ENCODE peak calls at places on chromosomes 7 and 10, in eight cellular contexts. O, Z, P, F, L, Y, G and B are unnamed samples.

GRCh38 chr10:103765981-103766380 is 89.4 kb downstream of the SH3PXD2A start:
- DNase-seq in G (no peak), Z (peak), F (no peak), Y (peak), L (peak), P (peak), O (peak), B (no peak)

GRCh38 chr7:41046221-41046761 is 656.6 kb downstream of the INHBA start:
- DNase-seq in Z (no peak), G (no peak), L (no peak), F (no peak), O (no peak), P (no peak), Y (no peak), B (peak)

GRCh38 chr10:46305986-46306385 is 19.2 kb downstream of the ANTXRL start:
- DNase-seq in G (no peak), Y (no peak), L (no peak), Z (no peak), O (peak), F (no peak), P (no peak), B (no peak)

GRCh38 chr7:135650831-135651573 is 11.3 kb upstream of the STMP1 start:
- DNase-seq in Y (no peak), Z (no peak), L (no peak), G (no peak), F (peak), O (no peak), P (no peak), B (peak)

GRCh38 chr10:14749051-14749809 is 25.5 kb downstream of the FAM107B start:
- DNase-seq in L (peak), Y (peak), G (peak), P (peak), F (peak), O (no peak), Z (peak), B (no peak)

GRCh38 chr7:70573202-70573810 is 558.6 kb upstream of the GALNT17 start:
- DNase-seq in G (no peak), Z (no peak), Y (no peak), L (no peak), O (no peak), P (no peak), F (no peak), B (no peak)

GRCh38 chr10:45383682-45384320 is 9.8 kb downstream of the ALOX5 start:
- DNase-seq in Z (no peak), P (no peak), F (no peak), O (no peak), Y (no peak), L (no peak), G (no peak), B (no peak)

GRCh38 chr10:35574924-35575352 is 30.2 kb upstream of the GJD4 start:
- DNase-seq in Y (no peak), L (no peak), Z (no peak), O (no peak), G (no peak), F (no peak), P (no peak), B (peak)

GRCh38 chr7:86733783-86734182 is 90.1 kb downstream of the GRM3 start:
- DNase-seq in O (no peak), G (peak), L (no peak), P (no peak), F (no peak), Y (peak), Z (no peak), B (no peak)

GRCh38 chr7:76262683-76263402 is 39.6 kb upstream of the HSPB1 start:
- DNase-seq in Y (peak), P (peak), G (peak), Z (peak), L (peak), F (peak), O (no peak), B (peak)

GRCh38 chr7:133650067-133650466 is 397.2 kb downstream of the EXOC4 start:
- DNase-seq in L (no peak), F (no peak), G (no peak), P (no peak), Y (no peak), O (no peak), Z (no peak), B (peak)

GRCh38 chr10:116080553-116080952 is 192.5 kb downstream of the GFRA1 start:
- DNase-seq in P (no peak), Y (no peak), Z (no peak), G (peak), O (no peak), L (no peak), F (no peak), B (peak)

GRCh38 chr10:74988055-74988773 is 123.2 kb upstream of the SAMD8 start:
- DNase-seq in O (no peak), P (no peak), Y (no peak), G (no peak), L (no peak), F (no peak), Z (no peak), B (peak)

GRCh38 chr7:87797798-87798403 is 78.3 kb downstream of the SLC25A40 start:
- DNase-seq in G (peak), F (peak), Y (peak), P (no peak), O (no peak), L (peak), Z (no peak), B (peak)

GRCh38 chr10:27619329-27619728 is 115.2 kb downstream of the RAB18 start:
- DNase-seq in Z (no peak), L (no peak), G (no peak), O (no peak), Y (no peak), P (no peak), F (no peak), B (no peak)

GRCh38 chr10:95447733-95448132 is 113.4 kb downstream of the SORBS1 start:
- DNase-seq in Y (no peak), G (no peak), Z (no peak), F (peak), L (no peak), P (no peak), O (no peak), B (peak)

GRCh38 chr7:134421998-134422397 is 36.9 kb downstream of the AKR1B1 start:
- DNase-seq in L (no peak), G (peak), F (no peak), P (no peak), Y (no peak), Z (no peak), O (no peak), B (no peak)

GRCh38 chr7:37690206-37690605 is 6.6 kb downstream of the GPR141 start:
- DNase-seq in L (no peak), F (no peak), Y (no peak), P (no peak), G (no peak), O (no peak), Z (no peak), B (no peak)

GRCh38 chr7:70595741-70596574 is 536.0 kb upstream of the GALNT17 start:
- DNase-seq in Y (no peak), G (no peak), Z (peak), F (peak), P (no peak), O (no peak), L (peak), B (no peak)

GRCh38 chr7:133434246-133434865 is 181.5 kb downstream of the EXOC4 start:
- DNase-seq in O (no peak), L (peak), F (peak), Z (no peak), P (no peak), G (peak), Y (peak), B (peak)

GRCh38 chr7:22255342-22255741 is 101.6 kb downstream of the RAPGEF5 start:
- DNase-seq in P (no peak), G (no peak), L (no peak), F (no peak), O (no peak), Y (no peak), Z (no peak), B (no peak)

GRCh38 chr7:81361769-81362168 is 408.1 kb downstream of the HGF start:
- DNase-seq in L (no peak), Y (no peak), Z (no peak), F (no peak), G (no peak), P (no peak), O (no peak), B (no peak)

GRCh38 chr10:59876695-59877094 is 29.7 kb downstream of the CCDC6 start:
- DNase-seq in F (no peak), L (no peak), O (no peak), G (no peak), P (no peak), Z (no peak), Y (no peak), B (peak)

GRCh38 chr10:128322950-128323349 is 196.7 kb upstream of the MKI67 start:
- DNase-seq in P (no peak), L (no peak), O (no peak), F (no peak), Z (no peak), G (no peak), Y (no peak), B (no peak)

DNA sequence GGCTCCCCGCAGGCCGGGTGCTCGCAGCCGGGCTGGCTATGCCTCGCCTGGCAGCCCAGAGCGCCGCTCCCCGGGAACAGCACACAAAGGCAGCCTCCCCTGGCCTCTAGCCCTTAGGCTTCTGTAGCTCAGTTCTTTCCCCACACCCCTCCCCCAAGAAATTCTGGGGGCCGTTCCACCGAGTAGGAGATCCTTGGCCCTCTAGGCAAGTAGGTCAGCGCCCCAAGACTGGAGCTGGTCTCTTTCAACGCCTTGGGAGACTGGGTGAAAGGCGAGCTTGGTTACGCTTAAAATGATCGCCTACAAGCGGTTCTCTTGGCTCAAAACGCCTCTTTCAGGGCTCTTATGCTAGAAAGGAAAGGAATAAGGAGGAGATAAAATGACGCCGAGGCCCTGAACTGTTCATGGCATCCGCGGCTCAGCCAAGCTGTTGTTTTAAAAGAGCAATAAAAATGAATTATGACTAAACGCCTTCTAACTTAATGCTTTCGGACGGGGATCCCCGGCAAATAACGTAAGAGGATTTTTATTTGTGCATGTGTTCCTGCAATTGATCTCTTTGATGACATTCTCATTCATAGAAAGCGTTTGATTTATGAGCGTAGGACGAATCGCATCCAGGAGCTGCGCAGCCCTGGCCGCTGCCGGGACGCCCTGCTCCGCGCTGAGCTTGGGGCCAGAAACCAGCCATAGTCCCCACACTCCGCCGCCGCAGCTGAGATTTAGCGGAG is 2.9 kb upstream of the HOXA1 start:
- DNase-seq in G (no peak), F (no peak), O (no peak), Z (peak), P (no peak), Y (no peak), L (no peak), B (no peak)
- H3K4me3 ChIP-seq in G (no peak), F (peak), O (peak), Z (peak), P (no peak), Y (no peak), L (no peak), B (peak)

GRCh38 chr10:93126484-93127052 is 52.9 kb downstream of the CYP26A1 start:
- DNase-seq in Z (no peak), P (no peak), Y (peak), F (no peak), G (peak), O (no peak), L (no peak), B (peak)
- TF ChIP-seq CTCF in Z (no peak), P (no peak), Y (peak), F (peak), G (peak), O (peak), L (peak), B (peak)

DNA sequence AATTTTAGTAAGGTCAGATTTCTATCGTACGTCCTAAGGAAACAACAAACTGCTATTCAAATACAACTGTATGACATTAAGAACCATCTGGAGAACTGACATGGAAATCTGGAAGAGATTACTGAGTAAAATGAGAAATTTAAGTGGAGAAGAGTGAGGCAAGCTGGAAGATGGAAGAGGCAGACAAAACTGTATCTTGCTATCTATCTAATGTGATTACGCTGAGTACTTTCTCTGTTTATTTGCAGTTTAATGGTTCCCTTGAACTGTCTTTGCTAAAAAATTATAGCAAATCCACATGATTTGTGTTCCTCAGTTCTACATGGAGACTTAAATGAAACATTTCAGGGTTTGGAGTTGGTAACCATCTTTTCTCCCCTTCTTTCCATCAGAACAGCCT is 927.1 kb upstream of the MBL2 start:
- DNase-seq in Z (no peak), P (no peak), L (no peak), O (no peak), F (no peak), Y (no peak), G (no peak), B (no peak)
- H3K4me3 ChIP-seq in Z (no peak), P (no peak), L (no peak), O (no peak), F (no peak), Y (no peak), G (no peak), B (no peak)

DNA sequence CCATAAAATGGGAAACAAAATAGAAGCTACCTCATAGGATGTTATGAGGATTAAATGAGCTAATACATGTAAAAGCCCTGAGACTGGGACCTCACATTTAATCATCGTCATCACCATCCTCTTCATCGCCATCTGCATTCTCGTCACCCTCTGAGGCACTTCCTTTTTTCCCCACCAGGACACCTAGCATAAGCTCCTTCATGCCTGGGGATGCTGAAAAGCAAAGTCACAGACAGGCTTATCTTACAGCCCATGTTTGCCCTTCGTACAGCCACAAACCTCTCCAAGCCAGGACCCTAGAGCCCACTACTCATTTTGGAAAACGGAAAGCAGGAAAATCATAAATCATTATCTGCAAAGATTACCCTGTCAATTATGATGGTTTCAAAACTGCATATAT is 249.6 kb downstream of the GPAM start:
- DNase-seq in Z (no peak), P (no peak), Y (no peak), F (no peak), L (no peak), O (no peak), G (no peak), B (no peak)
- TF ChIP-seq CTCF in Z (no peak), P (no peak), Y (no peak), F (no peak), L (no peak), O (no peak), G (no peak), B (peak)

GRCh38 chr7:67392596-67393438 is 396.2 kb downstream of the TYW1 start:
- DNase-seq in O (no peak), G (no peak), Y (no peak), L (no peak), Z (no peak), P (no peak), F (no peak), B (no peak)
- H3K4me3 ChIP-seq in O (no peak), G (no peak), Y (no peak), L (no peak), Z (no peak), P (no peak), F (no peak), B (no peak)

DNA sequence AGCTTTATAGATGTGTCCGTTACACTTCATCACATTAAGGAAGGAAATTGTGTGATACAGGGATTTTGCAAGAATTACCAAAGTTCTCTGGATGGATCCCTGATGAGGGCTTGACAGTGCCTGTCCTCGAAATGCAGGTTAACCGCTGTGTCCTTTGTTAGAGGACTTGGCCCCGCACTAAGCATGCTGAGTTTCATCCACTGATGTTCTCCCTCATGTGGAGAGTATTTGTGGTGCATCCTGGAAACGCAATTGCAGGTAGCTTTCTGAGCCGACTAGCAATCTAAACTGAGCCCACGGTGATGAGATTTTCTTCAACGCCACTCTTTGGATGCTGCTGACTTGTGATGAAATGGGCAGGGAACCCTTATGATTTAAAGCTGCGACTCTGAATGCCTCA is 71.9 kb upstream of the STK17A start:
- DNase-seq in G (peak), L (no peak), O (no peak), Y (no peak), Z (no peak), F (no peak), P (no peak), B (no peak)
- TF ChIP-seq CTCF in G (no peak), L (no peak), O (no peak), Y (no peak), Z (no peak), F (no peak), P (no peak), B (peak)

GRCh38 chr10:99834410-99834809 is 52.0 kb downstream of the ABCC2 start:
- DNase-seq in O (no peak), G (peak), L (no peak), Y (no peak), P (no peak), Z (no peak), F (no peak), B (no peak)
- H3K4me3 ChIP-seq in O (no peak), G (no peak), L (no peak), Y (no peak), P (no peak), Z (no peak), F (no peak), B (no peak)

DNA sequence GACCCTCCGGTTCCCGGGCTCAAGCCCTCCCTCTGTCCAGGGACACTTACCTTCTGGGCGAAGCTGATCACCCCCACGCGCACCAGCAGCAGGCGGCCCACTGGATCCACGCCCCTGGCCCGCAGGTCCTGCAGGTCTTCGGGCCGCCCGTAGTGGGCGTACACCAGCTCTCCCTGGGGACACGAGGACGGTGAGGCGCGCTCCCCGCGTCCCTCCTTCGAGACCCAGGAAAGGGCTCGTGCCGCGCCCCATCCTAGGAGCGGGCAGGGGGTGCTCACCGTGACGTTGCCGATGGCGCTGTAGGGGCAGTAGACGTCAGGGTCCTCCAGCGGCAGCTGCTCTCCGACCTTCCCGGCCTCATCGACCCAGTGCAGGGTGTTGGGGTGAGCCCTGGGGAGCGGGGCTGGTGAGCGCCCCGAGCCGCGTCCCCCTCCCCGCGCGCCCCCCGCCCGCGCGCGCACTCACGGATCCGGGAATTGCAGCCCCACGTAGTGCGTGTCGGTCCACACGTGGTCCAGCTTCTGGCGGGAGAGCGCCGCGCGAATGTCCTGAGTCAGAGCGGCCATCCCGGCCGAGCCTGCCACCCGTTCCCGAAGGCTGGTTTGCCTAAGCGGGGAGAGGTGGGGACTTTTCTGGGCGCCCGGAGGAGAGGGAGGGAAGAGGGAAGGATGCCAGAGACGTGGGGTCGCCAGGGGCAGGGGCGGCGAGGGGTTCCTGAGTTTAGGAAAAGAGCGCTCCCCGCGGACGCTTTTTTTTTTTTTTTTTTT is 8.2 kb downstream of the TFR2 start:
- DNase-seq in O (peak), Y (peak), Z (peak), F (peak), L (peak), G (peak), P (no peak), B (peak)
- TF ChIP-seq CTCF in O (peak), Y (peak), Z (peak), F (peak), L (peak), G (peak), P (peak), B (peak)

DNA sequence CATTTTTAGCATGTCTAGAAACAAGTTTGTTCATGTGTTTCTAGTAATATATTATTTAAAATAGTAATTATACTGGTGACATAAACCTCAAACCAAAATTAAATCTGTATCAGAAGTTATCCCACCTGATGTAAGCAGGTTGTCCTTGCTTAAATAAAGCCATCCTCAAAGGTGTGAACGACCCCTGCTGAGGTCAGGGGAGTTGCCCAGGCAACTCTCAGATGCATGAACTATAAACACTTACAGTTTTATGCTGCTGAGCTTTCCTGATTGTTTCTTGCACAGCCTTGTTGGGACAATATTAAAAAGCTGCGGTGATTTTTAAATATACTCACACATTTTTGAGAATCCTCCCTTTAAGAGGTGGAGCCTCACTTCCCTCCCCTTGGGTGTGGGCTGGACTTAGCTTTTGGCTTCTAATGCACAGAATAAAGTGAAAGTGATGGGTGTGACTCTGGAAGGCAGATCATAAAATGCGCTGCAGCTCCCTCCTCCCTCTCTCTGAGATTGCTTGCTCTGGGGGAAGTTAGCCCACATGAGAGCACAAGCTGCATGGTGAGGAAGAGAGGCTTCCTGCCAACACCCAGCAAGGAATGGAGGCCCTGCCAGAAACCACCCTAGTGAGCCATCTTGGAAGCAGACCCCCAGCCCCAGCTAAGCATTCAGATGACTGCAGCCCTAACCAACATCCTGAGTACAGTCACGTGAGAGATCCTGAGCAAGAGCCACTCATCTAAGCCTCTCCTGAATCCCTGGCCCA is 152.7 kb downstream of the SKIDA1 start:
- DNase-seq in O (no peak), L (peak), F (peak), G (peak), P (no peak), Y (peak), Z (peak), B (peak)
- H3K4me3 ChIP-seq in O (no peak), L (peak), F (no peak), G (peak), P (no peak), Y (no peak), Z (no peak), B (no peak)